ENCODE peak calls at places on chromosomes 11 and 22, in nine cellular contexts. H is transverse colon, D is natural killer cell, T is endothelial cell, I is NB4, K is GM13977, U is foreskin fibroblast, V is HFFc6, Y is dorsolateral prefrontal cortex. G is an unnamed sample.

GRCh38 chr11:108886608-108887007 is 221.7 kb downstream of the DDX10 start:
- DNase-seq in H (no peak), D (no peak), T (no peak), I (no peak), K (no peak), U (peak), V (peak), Y (no peak), G (no peak)

GRCh38 chr11:32758291-32758690 is 36.2 kb downstream of the CCDC73 start:
- DNase-seq in H (no peak), D (no peak), T (no peak), I (no peak), K (no peak), U (no peak), V (no peak), Y (no peak), G (no peak)

GRCh38 chr11:94623120-94623735 is 56.1 kb downstream of the PIWIL4 start:
- DNase-seq in H (peak), D (no peak), T (peak), I (peak), K (peak), U (peak), V (peak), Y (no peak), G (peak)

GRCh38 chr11:13970986-13971385 is 8.5 kb downstream of the SPON1 start:
- DNase-seq in H (peak), D (no peak), T (peak), I (no peak), K (no peak), U (peak), V (peak), Y (no peak), G (no peak)

GRCh38 chr22:37425800-37426531 is 1.3 kb downstream of the ELFN2 start:
- DNase-seq in H (no peak), D (no peak), T (no peak), I (peak), K (no peak), U (peak), V (no peak), Y (no peak), G (no peak)

GRCh38 chr22:31084811-31085492 is 3.8 kb downstream of the SMTN start:
- DNase-seq in H (peak), D (peak), T (peak), I (peak), K (peak), U (peak), V (peak), Y (peak), G (peak)

GRCh38 chr11:13717331-13717730 is 48.9 kb downstream of the FAR1 start:
- DNase-seq in H (no peak), D (no peak), T (no peak), I (peak), K (no peak), U (peak), V (peak), Y (no peak), G (no peak)

GRCh38 chr11:64305691-64306562 is 603 bp downstream of the ESRRA start:
- DNase-seq in H (peak), D (no peak), T (peak), I (peak), K (peak), U (peak), V (no peak), Y (peak), G (peak)

GRCh38 chr11:125423247-125423849 is 72.7 kb downstream of the FEZ1 start:
- DNase-seq in H (no peak), D (no peak), T (no peak), I (no peak), K (peak), U (peak), V (no peak), Y (no peak), G (no peak)

GRCh38 chr22:37525073-37525745 is 6.0 kb upstream of the CARD10 start:
- DNase-seq in H (no peak), D (no peak), T (no peak), I (no peak), K (no peak), U (peak), V (peak), Y (no peak), G (no peak)

GRCh38 chr11:1909524-1909923 is 10.0 kb upstream of the TNNT3 start:
- DNase-seq in H (no peak), D (no peak), T (no peak), I (no peak), K (no peak), U (no peak), V (no peak), Y (no peak), G (no peak)

GRCh38 chr22:37023743-37024338 is 4.3 kb downstream of the MPST start:
- DNase-seq in H (peak), D (no peak), T (no peak), I (no peak), K (no peak), U (no peak), V (no peak), Y (no peak), G (no peak)

GRCh38 chr22:44452531-44453420 is 45.3 kb downstream of the RTL6 start:
- DNase-seq in H (no peak), D (no peak), T (no peak), I (no peak), K (no peak), U (no peak), V (no peak), Y (no peak), G (peak)

GRCh38 chr11:130213979-130214281 is 54.3 kb downstream of the ST14 start:
- DNase-seq in H (no peak), D (no peak), T (no peak), I (no peak), K (no peak), U (no peak), V (no peak), Y (peak), G (no peak)

GRCh38 chr22:36981247-36981775 is 37.9 kb downstream of the TST start:
- DNase-seq in H (no peak), D (no peak), T (no peak), I (no peak), K (no peak), U (no peak), V (no peak), Y (peak), G (peak)

GRCh38 chr22:24341657-24342056 is 71.0 kb downstream of the SPECC1L start:
- DNase-seq in H (no peak), D (no peak), T (no peak), I (no peak), K (no peak), U (no peak), V (no peak), Y (peak), G (no peak)

GRCh38 chr11:1153951-1154487 is 3.7 kb upstream of the MUC5AC start:
- DNase-seq in H (peak), D (peak), T (peak), I (peak), K (no peak), U (peak), V (peak), Y (peak), G (peak)

GRCh38 chr11:45918331-45918941 is 759 bp upstream of the PEX16 start:
- DNase-seq in H (peak), D (peak), T (peak), I (peak), K (peak), U (peak), V (peak), Y (peak), G (peak)

GRCh38 chr11:59511675-59512074 is 336 bp downstream of the OR4D9 start:
- DNase-seq in H (no peak), D (no peak), T (no peak), I (no peak), K (no peak), U (no peak), V (no peak), Y (no peak), G (no peak)

GRCh38 chr22:40320687-40321086 is 25.6 kb upstream of the ADSL start:
- DNase-seq in H (no peak), D (no peak), T (no peak), I (no peak), K (no peak), U (no peak), V (no peak), Y (no peak), G (no peak)

GRCh38 chr11:115928811-115929210 is 424.6 kb upstream of the CADM1 start:
- DNase-seq in H (no peak), D (no peak), T (no peak), I (no peak), K (no peak), U (no peak), V (no peak), Y (no peak), G (no peak)

GRCh38 chr11:124644426-124645280 is 22.0 kb downstream of the TBRG1 start:
- DNase-seq in H (peak), D (peak), T (peak), I (peak), K (peak), U (peak), V (peak), Y (peak), G (peak)

DNA sequence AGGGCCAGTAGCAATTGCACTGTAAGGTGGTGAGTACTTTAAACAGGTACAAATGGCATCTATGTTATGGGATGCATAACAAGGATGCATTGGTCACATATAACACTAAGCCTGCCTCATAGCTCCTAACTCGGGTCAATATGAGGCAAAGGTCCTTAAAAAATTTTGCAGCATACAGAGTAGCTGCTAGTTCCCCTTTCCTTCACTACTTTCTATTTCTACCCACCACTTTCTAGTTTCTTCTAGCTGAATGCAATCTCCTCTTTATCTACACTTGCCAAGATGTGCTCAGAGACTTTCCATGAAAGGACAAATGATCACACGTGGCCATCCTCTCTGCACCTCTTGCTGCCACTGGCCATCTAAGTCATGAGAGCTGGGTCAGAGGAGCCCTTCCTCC is 9.8 kb downstream of the OR51F2 start:
- DNase-seq in H (no peak), D (no peak), T (no peak), I (no peak), K (no peak), U (no peak), V (no peak), Y (no peak), G (no peak)
- TF ChIP-seq CTCF in H (no peak), D (no peak), T (no peak), I (no peak), K (no peak), U (no peak), V (no peak), Y (no peak), G (no peak)

GRCh38 chr22:46399625-46400024 is 64.1 kb downstream of the TRMU start:
- DNase-seq in H (no peak), D (no peak), T (no peak), I (no peak), K (no peak), U (no peak), V (no peak), Y (no peak), G (no peak)
- TF ChIP-seq CTCF in H (no peak), D (no peak), T (no peak), I (no peak), K (no peak), U (no peak), V (no peak), Y (no peak), G (no peak)

GRCh38 chr11:69213964-69214363 is 58.2 kb downstream of the SMIM38 start:
- DNase-seq in H (no peak), D (no peak), T (no peak), I (no peak), K (no peak), U (no peak), V (no peak), Y (no peak), G (no peak)

GRCh38 chr11:69211540-69212120 is 55.9 kb downstream of the SMIM38 start:
- DNase-seq in H (no peak), D (no peak), T (no peak), I (no peak), K (peak), U (peak), V (no peak), Y (no peak), G (no peak)

GRCh38 chr11:69213315-69213714 is 57.6 kb downstream of the SMIM38 start:
- DNase-seq in H (no peak), D (no peak), T (no peak), I (no peak), K (no peak), U (no peak), V (no peak), Y (no peak), G (no peak)

GRCh38 chr11:69210660-69211035 is 54.9 kb downstream of the SMIM38 start:
- DNase-seq in H (no peak), D (no peak), T (no peak), I (no peak), K (no peak), U (no peak), V (no peak), Y (no peak), G (peak)

DNA sequence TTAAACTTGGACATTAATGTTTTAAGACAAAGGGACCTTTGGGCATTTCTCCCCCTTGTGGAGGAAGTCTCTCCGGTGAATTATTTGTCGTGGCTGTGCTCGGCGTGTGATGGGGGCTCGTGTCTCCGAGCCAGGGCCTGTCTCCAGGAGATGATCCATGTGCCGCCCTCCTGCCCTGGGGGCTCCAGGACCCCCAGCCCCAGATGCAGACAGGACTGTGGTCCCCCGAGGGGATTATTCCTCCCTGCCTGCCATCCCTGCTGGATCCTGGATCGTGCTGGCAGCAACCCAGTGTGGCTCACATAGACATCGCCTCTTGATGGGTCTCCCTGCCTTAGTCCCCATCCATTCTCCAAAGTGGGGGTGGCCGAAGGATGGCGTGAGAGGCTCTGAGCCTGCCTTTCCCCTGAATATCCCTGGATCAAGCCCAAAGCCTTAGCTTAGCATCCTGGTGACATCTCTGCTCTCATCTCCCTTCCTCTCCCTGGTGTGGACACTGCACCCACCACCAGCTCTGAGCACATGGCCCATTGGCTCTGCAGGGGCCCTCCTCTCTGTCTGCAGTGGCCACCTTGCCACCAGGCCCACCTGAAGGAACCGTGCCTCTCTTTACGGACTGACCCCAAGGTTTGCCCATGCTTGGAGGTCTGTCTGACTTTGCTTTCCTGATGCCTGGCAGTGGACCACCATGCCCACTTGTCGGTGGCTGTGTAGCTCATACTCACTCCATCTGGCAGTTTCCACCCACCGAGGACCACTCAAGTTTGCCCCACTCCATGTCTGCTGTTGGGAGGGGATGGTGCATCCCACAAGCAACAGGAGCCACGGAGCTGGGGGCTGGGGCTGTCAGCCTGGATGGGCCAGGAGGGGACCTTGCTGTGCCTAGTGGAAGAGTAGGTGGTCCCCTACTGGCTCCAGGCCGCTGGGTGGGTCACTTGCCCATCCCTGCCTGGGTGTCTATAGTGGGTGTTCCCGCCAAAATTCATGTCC is 56.7 kb downstream of the SMIM38 start:
- DNase-seq in H (no peak), D (no peak), T (no peak), I (no peak), K (no peak), U (peak), V (no peak), Y (no peak), G (peak)
- TF ChIP-seq CTCF in H (no peak), D (no peak), T (no peak), I (no peak), K (peak), U (peak), V (peak), Y (peak), G (no peak)

GRCh38 chr11:128802358-128802981 is 64.6 kb downstream of the KCNJ1 start:
- DNase-seq in H (no peak), D (no peak), T (peak), I (no peak), K (no peak), U (peak), V (peak), Y (no peak), G (no peak)
- TF ChIP-seq CTCF in H (no peak), D (no peak), T (peak), I (no peak), K (peak), U (peak), V (peak), Y (no peak), G (no peak)

GRCh38 chr11:123493393-123494063 is 63.5 kb downstream of the GRAMD1B start:
- DNase-seq in H (no peak), D (no peak), T (no peak), I (no peak), K (no peak), U (no peak), V (no peak), Y (no peak), G (no peak)

GRCh38 chr11:123494195-123495050 is 64.4 kb downstream of the GRAMD1B start:
- DNase-seq in H (no peak), D (no peak), T (no peak), I (no peak), K (no peak), U (peak), V (peak), Y (no peak), G (no peak)

GRCh38 chr11:123491241-123491640 is 61.2 kb downstream of the GRAMD1B start:
- DNase-seq in H (no peak), D (no peak), T (no peak), I (no peak), K (no peak), U (no peak), V (no peak), Y (no peak), G (no peak)

GRCh38 chr11:123487157-123487744 is 57.2 kb downstream of the GRAMD1B start:
- DNase-seq in H (no peak), D (no peak), T (no peak), I (no peak), K (no peak), U (no peak), V (no peak), Y (no peak), G (no peak)

DNA sequence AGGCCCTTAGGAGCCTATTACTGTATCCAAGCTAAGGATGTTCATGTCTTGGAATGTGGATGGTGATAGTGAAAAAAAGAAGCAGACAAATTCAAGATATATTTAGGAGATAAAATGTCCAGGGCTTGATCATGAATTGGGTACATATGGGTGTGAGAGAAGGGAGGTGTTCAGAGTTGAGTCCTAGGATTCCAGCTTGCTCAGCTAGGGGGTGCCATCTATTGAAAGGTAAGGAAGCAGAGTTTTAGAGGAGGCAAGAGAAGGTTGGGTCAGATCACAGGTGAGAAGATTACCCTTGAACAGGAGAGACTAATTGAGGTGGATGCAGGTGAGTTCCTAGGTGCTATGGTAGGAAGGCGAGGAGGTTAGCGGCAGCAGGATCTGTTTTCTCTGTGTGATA is 60.5 kb downstream of the GRAMD1B start:
- DNase-seq in H (no peak), D (no peak), T (no peak), I (no peak), K (no peak), U (no peak), V (no peak), Y (no peak), G (no peak)
- TF ChIP-seq CTCF in H (no peak), D (no peak), T (no peak), I (peak), K (peak), U (no peak), V (peak), Y (no peak), G (no peak)